ENCODE peak calls at places on chromosomes 13 and 19, in five cellular contexts. Q is AG20443; T is activated T-cell treated with anti-CD3 and anti-CD28 coated beads for 4 hours; X is activated CD8-positive, alpha-beta T cell treated with anti-CD3 and anti-CD28 coated beads, Interleukin-2, amount 10 ng/mL, durations not matched to agents 7 days and 5 days; U is LoVo. N is an unnamed sample.

GRCh38 chr13:52862358-52863206 is 14.1 kb upstream of the PCDH8 start:
- DNase-seq in Q (no peak), T (no peak), X (peak; percentile 30), U (peak; percentile 29), N (no peak)

GRCh38 chr19:48779636-48780035 is 24.3 kb downstream of the FGF21 start:
- DNase-seq in Q (no peak), T (no peak), X (no peak), U (no peak), N (no peak)

GRCh38 chr13:102183509-102184182 is 218.2 kb downstream of the FGF14 start:
- DNase-seq in Q (no peak), T (no peak), X (no peak), U (no peak), N (no peak)

GRCh38 chr19:40443930-40444180 is 280 bp downstream of the SERTAD3 start:
- DNase-seq in Q (no peak), T (peak; percentile 45), X (no peak), U (no peak), N (no peak)

GRCh38 chr13:46165485-46166220 is 16.3 kb downstream of the LCP1 start:
- DNase-seq in Q (no peak), T (no peak), X (no peak), U (no peak), N (no peak)

GRCh38 chr19:33578697-33579096 is 43.1 kb upstream of the CHST8 start:
- DNase-seq in Q (no peak), T (no peak), X (no peak), U (no peak), N (no peak)

GRCh38 chr13:97429681-97430081 is 4.3 kb upstream of the RAP2A start:
- DNase-seq in Q (peak; percentile 33), T (no peak), X (no peak), U (no peak), N (no peak)

GRCh38 chr13:52851153-52851962 is 2.9 kb upstream of the PCDH8 start:
- DNase-seq in Q (peak; percentile 65), T (no peak), X (peak; percentile 21), U (peak; percentile 13), N (no peak)

GRCh38 chr19:8585894-8586750 is 8.9 kb upstream of the MYO1F start:
- DNase-seq in Q (peak; percentile 55), T (peak; percentile 39), X (peak; percentile 67), U (no peak), N (no peak)

GRCh38 chr19:35673121-35673804 is 6.9 kb downstream of the UPK1A start:
- DNase-seq in Q (peak; percentile 92), T (peak; percentile 21), X (peak; percentile 66), U (peak; percentile 43), N (no peak)

GRCh38 chr13:28356506-28357064 is 138.3 kb downstream of the FLT1 start:
- DNase-seq in Q (no peak), T (no peak), X (no peak), U (no peak), N (no peak)

GRCh38 chr13:75963318-75963717 is 327.2 kb downstream of the LMO7 start:
- DNase-seq in Q (no peak), T (no peak), X (no peak), U (no peak), N (no peak)

GRCh38 chr13:105196052-105196451 is 1339.4 kb downstream of the EFNB2 start:
- DNase-seq in Q (peak; percentile 27), T (no peak), X (no peak), U (no peak), N (no peak)

GRCh38 chr13:44274838-44275237 is 98.8 kb upstream of the SERP2 start:
- DNase-seq in Q (no peak), T (no peak), X (peak; percentile 30), U (no peak), N (no peak)

GRCh38 chr13:24033527-24034302 is 126.8 kb upstream of the SPATA13 start:
- DNase-seq in Q (peak; percentile 70), T (no peak), X (no peak), U (no peak), N (no peak)

GRCh38 chr19:11204943-11205349 is 7.6 kb upstream of the KANK2 start:
- DNase-seq in Q (no peak), T (no peak), X (no peak), U (no peak), N (no peak)

GRCh38 chr19:16366433-16367268 is 42.0 kb downstream of the KLF2 start:
- DNase-seq in Q (no peak), T (no peak), X (peak; percentile 61), U (no peak), N (no peak)

GRCh38 chr19:6611441-6611852 is 20.5 kb upstream of the CD70 start:
- DNase-seq in Q (peak; percentile 56), T (no peak), X (no peak), U (no peak), N (no peak)

GRCh38 chr13:103539265-103539664 is 473.0 kb upstream of the SLC10A2 start:
- DNase-seq in Q (no peak), T (no peak), X (no peak), U (no peak), N (no peak)

GRCh38 chr19:38545596-38545995 is 72.2 kb downstream of the MAP4K1 start:
- DNase-seq in Q (no peak), T (no peak), X (no peak), U (no peak), N (no peak)

GRCh38 chr13:107031691-107032090 is 463.8 kb upstream of the ARGLU1 start:
- DNase-seq in Q (no peak), T (no peak), X (no peak), U (no peak), N (no peak)

GRCh38 chr19:4811328-4812131 is 20.0 kb downstream of the TICAM1 start:
- DNase-seq in Q (peak; percentile 67), T (peak; percentile 89), X (peak; percentile 91), U (peak; percentile 59), N (peak; percentile 21)

GRCh38 chr13:65095118-65095517 is 2135.0 kb downstream of the PCDH9 start:
- DNase-seq in Q (no peak), T (no peak), X (no peak), U (no peak), N (no peak)

GRCh38 chr19:58091251-58091995 is 6.6 kb downstream of the ZSCAN18 start:
- DNase-seq in Q (no peak), T (no peak), X (no peak), U (no peak), N (no peak)

GRCh38 chr19:10797541-10798256 is 38.3 kb downstream of the TMED1 start:
- DNase-seq in Q (no peak), T (peak; percentile 80), X (peak; percentile 88), U (no peak), N (peak; percentile 47)

GRCh38 chr19:32363175-32363574 is 17.8 kb downstream of the ZNF507 start:
- DNase-seq in Q (no peak), T (no peak), X (no peak), U (no peak), N (no peak)

GRCh38 chr13:30576528-30576927 is 41.2 kb upstream of the USPL1 start:
- DNase-seq in Q (no peak), T (peak; percentile 21), X (peak; percentile 63), U (peak; percentile 19), N (no peak)

GRCh38 chr19:11767633-11768133 is 883 bp downstream of the ZNF441 start:
- DNase-seq in Q (peak; percentile 56), T (no peak), X (peak; percentile 40), U (peak; percentile 40), N (no peak)

GRCh38 chr19:21848706-21849105 is 12.7 kb upstream of the ZNF43 start:
- DNase-seq in Q (no peak), T (no peak), X (no peak), U (peak; percentile 14), N (no peak)

GRCh38 chr19:797528-798414 is 519 bp downstream of the PTBP1 start:
- DNase-seq in Q (peak; percentile 100), T (peak; percentile 67), X (peak; percentile 92), U (peak; percentile 90), N (peak; percentile 18)

GRCh38 chr19:30675086-30675485 is 302.9 kb downstream of the ZNF536 start:
- DNase-seq in Q (no peak), T (no peak), X (no peak), U (no peak), N (no peak)

N was measured in caudate nucleus.